ENCODE peak calls at places on chromosome 7, in six cellular contexts. M is NCI-H1092; G is NCI-H187; C is naive B cell; Q is stimulated activated CD8-positive, alpha-beta memory T cell treated with anti-CD3 and anti-CD28 coated beads, Interleukin-15, amount 100 ng/mL, for 24 hours; H is nephron progenitor cell. P is an unnamed sample.

GRCh38 chr7:671415-672042 is 55.0 kb upstream of the DNAAF5 start:
- DNase-seq in M (no peak), G (no peak), C (no peak), Q (no peak), H (no peak), P (no peak)

GRCh38 chr7:47371317-47371716 is 210.6 kb downstream of the TNS3 start:
- DNase-seq in M (no peak), G (no peak), C (no peak), Q (no peak), H (no peak), P (no peak)

GRCh38 chr7:121395961-121396757 is at the start of gene FAM3C:
- DNase-seq in M (peak), G (peak), C (peak), Q (peak), H (peak), P (peak)

GRCh38 chr7:21092923-21093702 is 306.4 kb upstream of the SP8 start:
- DNase-seq in M (no peak), G (no peak), C (no peak), Q (no peak), H (no peak), P (no peak)

GRCh38 chr7:77537136-77537594 is at the start of gene PTPN12:
- DNase-seq in M (peak), G (no peak), C (no peak), Q (no peak), H (no peak), P (peak)

GRCh38 chr7:69256634-69257081 is 341.6 kb upstream of the AUTS2 start:
- DNase-seq in M (no peak), G (peak), C (peak), Q (no peak), H (no peak), P (no peak)

GRCh38 chr7:64889686-64890162 is 13.3 kb upstream of the ZNF273 start:
- DNase-seq in M (no peak), G (no peak), C (no peak), Q (no peak), H (peak), P (no peak)

GRCh38 chr7:149562602-149563001 is 65.0 kb upstream of the ZNF746 start:
- DNase-seq in M (no peak), G (no peak), C (no peak), Q (no peak), H (no peak), P (no peak)

GRCh38 chr7:121572615-121573014 is 176.5 kb upstream of the FAM3C start:
- DNase-seq in M (no peak), G (no peak), C (no peak), Q (no peak), H (no peak), P (no peak)

GRCh38 chr7:83588602-83589240 is 60.2 kb downstream of the SEMA3E start:
- DNase-seq in M (no peak), G (no peak), C (no peak), Q (no peak), H (no peak), P (no peak)

GRCh38 chr7:36565792-36566356 is 158.4 kb downstream of the AOAH start:
- DNase-seq in M (no peak), G (no peak), C (no peak), Q (no peak), H (no peak), P (no peak)

GRCh38 chr7:142945001-142945400 is 5.7 kb downstream of the LLCFC1 start:
- DNase-seq in M (no peak), G (no peak), C (no peak), Q (no peak), H (no peak), P (no peak)

GRCh38 chr7:28176174-28176573 is 4.4 kb downstream of the JAZF1 start:
- DNase-seq in M (no peak), G (no peak), C (no peak), Q (no peak), H (no peak), P (no peak)

GRCh38 chr7:156460861-156461632 is 179.5 kb upstream of the RNF32 start:
- DNase-seq in M (peak), G (peak), C (no peak), Q (no peak), H (peak), P (no peak)

GRCh38 chr7:51950811-51951210 is 634.2 kb upstream of the COBL start:
- DNase-seq in M (no peak), G (no peak), C (no peak), Q (no peak), H (no peak), P (no peak)

GRCh38 chr7:139976055-139976837 is 86.5 kb downstream of the PARP12 start:
- DNase-seq in M (no peak), G (no peak), C (no peak), Q (no peak), H (no peak), P (no peak)

GRCh38 chr7:39733881-39734571 is 110.7 kb downstream of the RALA start:
- DNase-seq in M (no peak), G (no peak), C (peak), Q (no peak), H (no peak), P (no peak)

GRCh38 chr7:112422842-112423496 is 27.3 kb upstream of the IFRD1 start:
- DNase-seq in M (no peak), G (no peak), C (no peak), Q (no peak), H (peak), P (no peak)

GRCh38 chr7:28623863-28624262 is 211.5 kb downstream of the CREB5 start:
- DNase-seq in M (no peak), G (no peak), C (no peak), Q (no peak), H (no peak), P (no peak)

GRCh38 chr7:16317406-16317805 is 103.9 kb downstream of the CRPPA start:
- DNase-seq in M (no peak), G (no peak), C (no peak), Q (no peak), H (no peak), P (no peak)

GRCh38 chr7:74479961-74480829 is 26.5 kb downstream of the GTF2IRD1 start:
- DNase-seq in M (peak), G (peak), C (no peak), Q (no peak), H (peak), P (peak)

GRCh38 chr7:1140481-1141104 is 19.4 kb downstream of the ZFAND2A start:
- DNase-seq in M (no peak), G (no peak), C (peak), Q (no peak), H (no peak), P (no peak)

P was measured in D721Med.